ENCODE peak calls at places on chromosomes 4 and X, in nine cellular contexts. P is mucosa of descending colon; V is heart left ventricle; R is endodermal cell; N is H1; B is CD8-positive, alpha-beta T cell; K is HFF-Myc; H is mammary epithelial cell; X is A549. W is an unnamed sample.

GRCh38 chr4:84401669-84402068 is 97.4 kb downstream of the NKX6-1 start:
- DNase-seq in P (no peak), V (no peak), R (no peak), N (no peak), B (no peak), K (no peak), H (no peak), X (peak), W (peak)

GRCh38 chrX:123267220-123267619 is 83.1 kb downstream of the GRIA3 start:
- DNase-seq in P (no peak), V (no peak), R (no peak), N (no peak), B (no peak), K (no peak), H (no peak), X (no peak), W (no peak)

GRCh38 chr4:142314686-142315085 is 531.4 kb downstream of the INPP4B start:
- DNase-seq in P (no peak), V (no peak), R (no peak), N (no peak), B (no peak), K (no peak), H (no peak), X (no peak), W (no peak)

GRCh38 chr4:95165926-95166524 is 382.7 kb downstream of the UNC5C start:
- DNase-seq in P (no peak), V (peak), R (peak), N (no peak), B (no peak), K (peak), H (peak), X (peak), W (peak)

GRCh38 chrX:69305333-69306062 is 140.2 kb upstream of the PJA1 start:
- DNase-seq in P (no peak), V (no peak), R (peak), N (peak), B (no peak), K (no peak), H (no peak), X (no peak), W (no peak)

GRCh38 chr4:41095973-41096372 is 118.4 kb downstream of the APBB2 start:
- DNase-seq in P (no peak), V (no peak), R (no peak), N (no peak), B (no peak), K (no peak), H (peak), X (no peak), W (no peak)

GRCh38 chrX:1763294-1763693 is 148.4 kb downstream of the ASMT start:
- DNase-seq in P (no peak), V (no peak), R (no peak), N (no peak), B (no peak), K (no peak), H (no peak), X (peak), W (no peak)

GRCh38 chrX:39613997-39614679 is 483.6 kb downstream of the BCOR start:
- DNase-seq in P (no peak), V (no peak), R (peak), N (peak), B (no peak), K (no peak), H (peak), X (no peak), W (peak)

GRCh38 chr4:24686866-24687672 is 102.7 kb upstream of the DHX15 start:
- DNase-seq in P (no peak), V (no peak), R (peak), N (peak), B (no peak), K (no peak), H (no peak), X (peak), W (peak)

GRCh38 chr4:167897116-167897515 is 195.2 kb upstream of the ANXA10 start:
- DNase-seq in P (no peak), V (no peak), R (peak), N (no peak), B (no peak), K (peak), H (peak), X (peak), W (peak)

GRCh38 chr4:2914220-2915126 is 48.7 kb downstream of the NOP14 start:
- DNase-seq in P (peak), V (no peak), R (no peak), N (no peak), B (no peak), K (no peak), H (no peak), X (no peak), W (no peak)

GRCh38 chr4:165814256-165815010 is 58.6 kb upstream of the TLL1 start:
- DNase-seq in P (no peak), V (no peak), R (no peak), N (no peak), B (no peak), K (no peak), H (peak), X (no peak), W (peak)

GRCh38 chrX:154006965-154007364 is 12.7 kb downstream of the IRAK1 start:
- DNase-seq in P (no peak), V (no peak), R (no peak), N (no peak), B (no peak), K (no peak), H (no peak), X (no peak), W (no peak)
- TF ChIP-seq CTCF in P (no peak), V (no peak), R (no peak), N (no peak), B (no peak), K (no peak), H (no peak), X (no peak), W (no peak)

GRCh38 chrX:64570204-64570603 is 175.0 kb upstream of the MTMR8 start:
- DNase-seq in P (no peak), V (no peak), R (peak), N (peak), B (no peak), K (no peak), H (no peak), X (no peak), W (no peak)
- TF ChIP-seq CTCF in P (no peak), V (no peak), R (peak), N (peak), B (no peak), K (peak), H (no peak), X (no peak), W (no peak)

GRCh38 chr4:113013746-113014145 is 35.7 kb upstream of the ANK2 start:
- DNase-seq in P (no peak), V (no peak), R (no peak), N (no peak), B (no peak), K (no peak), H (no peak), X (no peak), W (no peak)

GRCh38 chr4:113016377-113016776 is 33.1 kb upstream of the ANK2 start:
- DNase-seq in P (no peak), V (no peak), R (no peak), N (no peak), B (no peak), K (no peak), H (no peak), X (no peak), W (no peak)

GRCh38 chr4:113012776-113013175 is 36.7 kb upstream of the ANK2 start:
- DNase-seq in P (no peak), V (no peak), R (no peak), N (no peak), B (no peak), K (no peak), H (no peak), X (no peak), W (no peak)

GRCh38 chr4:113008726-113009125 is 40.7 kb upstream of the ANK2 start:
- DNase-seq in P (no peak), V (no peak), R (no peak), N (no peak), B (no peak), K (no peak), H (no peak), X (no peak), W (no peak)

GRCh38 chr4:113012122-113012725 is 37.2 kb upstream of the ANK2 start:
- DNase-seq in P (no peak), V (no peak), R (no peak), N (no peak), B (no peak), K (no peak), H (no peak), X (no peak), W (no peak)
- TF ChIP-seq CTCF in P (no peak), V (no peak), R (no peak), N (no peak), B (no peak), K (no peak), H (no peak), X (no peak), W (no peak)

GRCh38 chr4:92483341-92483740 is 179.6 kb downstream of the GRID2 start:
- DNase-seq in P (no peak), V (no peak), R (no peak), N (no peak), B (no peak), K (no peak), H (no peak), X (no peak), W (no peak)

DNA sequence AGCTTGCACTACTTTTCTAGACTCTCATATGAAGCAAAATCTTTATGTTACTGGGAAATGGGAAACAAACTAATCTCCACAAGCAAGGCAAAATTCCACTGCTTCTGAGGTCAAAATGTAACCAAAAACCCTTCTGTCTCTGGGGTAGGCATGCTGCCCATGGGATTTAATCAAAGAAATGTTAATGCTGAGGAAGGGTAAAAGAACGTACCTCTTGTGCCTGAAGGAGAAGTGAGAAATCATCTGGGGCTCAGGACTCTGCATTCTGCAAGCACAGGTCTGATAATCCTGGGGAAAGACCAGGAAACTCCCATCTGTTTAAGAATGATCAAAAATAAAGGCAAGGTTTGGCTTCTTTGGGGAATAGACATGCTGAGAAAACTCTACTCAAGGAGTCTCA is 184.7 kb downstream of the GRID2 start:
- DNase-seq in P (no peak), V (no peak), R (no peak), N (no peak), B (no peak), K (no peak), H (no peak), X (no peak), W (no peak)
- TF ChIP-seq CTCF in P (no peak), V (no peak), R (no peak), N (no peak), B (no peak), K (no peak), H (no peak), X (no peak), W (no peak)

GRCh38 chr4:16496501-16496900 is 270.2 kb upstream of the TAPT1 start:
- DNase-seq in P (no peak), V (no peak), R (no peak), N (no peak), B (no peak), K (peak), H (no peak), X (no peak), W (peak)
- TF ChIP-seq CTCF in P (no peak), V (no peak), R (no peak), N (no peak), B (no peak), K (no peak), H (no peak), X (no peak), W (no peak)

W was measured in MCF 10A.